ENCODE peak calls at places on chromosomes 11 and 22, in five cellular contexts. I, K, L, Q and Y are unnamed samples.

GRCh38 chr22:30298005-30298701 is 8.8 kb upstream of the CASTOR1 start:
- DNase-seq in K (no peak), L (no peak), Q (no peak), I (no peak), Y (no peak)

GRCh38 chr22:46664301-46664855 is 44.2 kb downstream of the GRAMD4 start:
- DNase-seq in I (no peak), Q (no peak), K (no peak), L (no peak), Y (no peak)

GRCh38 chr22:30874431-30875370 is 93.9 kb downstream of the MORC2 start:
- DNase-seq in Q (no peak), K (no peak), I (no peak), L (no peak), Y (no peak)

GRCh38 chr11:94183886-94184264 is 55.2 kb downstream of the PANX1 start:
- DNase-seq in I (peak), K (peak), Q (no peak), L (peak), Y (peak)

GRCh38 chr11:68525930-68526329 is 65.4 kb downstream of the PPP6R3 start:
- DNase-seq in L (peak), I (peak), K (no peak), Q (no peak), Y (peak)

GRCh38 chr11:128323381-128323780 is 264.0 kb downstream of the ETS1 start:
- DNase-seq in Q (no peak), L (no peak), I (peak), K (no peak), Y (peak)

GRCh38 chr11:33987975-33988580 is 63.5 kb upstream of the CAPRIN1 start:
- DNase-seq in K (peak), L (peak), I (peak), Q (no peak), Y (peak)

GRCh38 chr11:64233913-64234839 is at the start of gene VEGFB:
- DNase-seq in Q (no peak), K (peak), I (peak), L (no peak), Y (peak)

GRCh38 chr11:130979386-130979972 is 63.2 kb upstream of the SNX19 start:
- DNase-seq in K (no peak), L (no peak), I (peak), Q (no peak), Y (peak)

GRCh38 chr22:32044913-32045312 is 1.9 kb downstream of the SLC5A1 start:
- DNase-seq in I (no peak), K (no peak), L (no peak), Q (no peak), Y (no peak)

GRCh38 chr22:30705710-30706651 is 11.3 kb downstream of the OSBP2 start:
- DNase-seq in L (peak), K (no peak), I (peak), Q (no peak), Y (peak)

GRCh38 chr11:27088353-27088752 is 47.7 kb downstream of the BBOX1 start:
- DNase-seq in K (no peak), Q (no peak), L (no peak), I (no peak), Y (no peak)

GRCh38 chr11:43992834-43993637 is 50.6 kb downstream of the C11orf96 start:
- DNase-seq in L (no peak), K (no peak), Q (no peak), I (peak), Y (no peak)

GRCh38 chr11:103851166-103851651 is 185.2 kb upstream of the DDI1 start:
- DNase-seq in L (no peak), K (no peak), I (peak), Q (no peak), Y (peak)

GRCh38 chr11:11659567-11660341 is 37.9 kb upstream of the GALNT18 start:
- DNase-seq in I (no peak), K (no peak), Q (no peak), L (no peak), Y (no peak)

GRCh38 chr11:102573851-102574250 is 43.3 kb upstream of the MMP7 start:
- DNase-seq in K (no peak), I (no peak), L (no peak), Q (no peak), Y (no peak)

GRCh38 chr22:40855104-40855959 is 1.1 kb downstream of the ST13 start:
- DNase-seq in L (peak), Q (no peak), K (peak), I (peak), Y (no peak)

GRCh38 chr11:69914286-69915150 is 95.3 kb upstream of the FGF3 start:
- DNase-seq in Q (no peak), L (no peak), I (no peak), K (no peak), Y (no peak)

GRCh38 chr22:49999063-49999900 is 13.3 kb downstream of the IL17REL start:
- DNase-seq in L (no peak), K (no peak), Q (no peak), I (no peak), Y (no peak)

GRCh38 chr22:30919973-30920372 is 48.6 kb downstream of the MORC2 start:
- DNase-seq in I (no peak), L (no peak), Q (no peak), K (no peak), Y (no peak)

GRCh38 chr22:32916025-32916424 is 114.5 kb downstream of the TIMP3 start:
- DNase-seq in L (peak), K (no peak), Q (no peak), I (no peak), Y (no peak)

GRCh38 chr11:119592642-119593041 is 136.4 kb downstream of the NECTIN1 start:
- DNase-seq in K (no peak), Q (no peak), L (no peak), I (no peak), Y (no peak)

GRCh38 chr11:62179995-62180394 is 10.0 kb upstream of the SCGB1D1 start:
- DNase-seq in K (no peak), L (no peak), Q (no peak), I (no peak), Y (no peak)

GRCh38 chr11:28303477-28304191 is 195.4 kb downstream of the METTL15 start:
- DNase-seq in Q (no peak), K (no peak), L (no peak), I (peak), Y (no peak)

GRCh38 chr22:38075105-38075825 is 8.7 kb downstream of the SLC16A8 start:
- DNase-seq in I (no peak), Q (no peak), K (no peak), L (no peak), Y (no peak)

GRCh38 chr11:83044958-83045712 is 26.6 kb downstream of the RAB30 start:
- DNase-seq in K (no peak), L (peak), Q (no peak), I (peak), Y (peak)

GRCh38 chr11:2102132-2102882 is 36.9 kb downstream of the IGF2 start:
- DNase-seq in K (no peak), Q (no peak), I (no peak), L (no peak), Y (no peak)

GRCh38 chr11:130848361-130849214 is 67.7 kb downstream of the SNX19 start:
- DNase-seq in I (no peak), K (no peak), Q (no peak), L (no peak), Y (no peak)